ENCODE peak calls at places on chromosomes 11 and 22, in five cellular contexts. Y is prostate gland, X is cardiac muscle cell, K is A549, D is sigmoid colon. A is an unnamed sample. For H3K4me1, the result is how much of the 10 kb centered on the place peaks cover.

GRCh38 chr11:88175004-88175706 is at the start of gene RAB38:
- DNase-seq in Y (peak), X (peak), K (no peak), D (peak), A (peak)

GRCh38 chr11:129324533-129325175 is 51.0 kb upstream of the BARX2 start:
- DNase-seq in Y (no peak), X (no peak), K (peak), D (no peak), A (peak)

GRCh38 chr11:88886796-88887195 is 179.0 kb downstream of the GRM5 start:
- DNase-seq in Y (no peak), X (peak), K (peak), D (no peak), A (peak)

GRCh38 chr11:35712533-35712932 is 50.0 kb downstream of the TRIM44 start:
- DNase-seq in Y (no peak), X (no peak), K (no peak), D (no peak), A (no peak)

GRCh38 chr22:40031766-40032470 is 37.2 kb downstream of the FAM83F start:
- DNase-seq in Y (no peak), X (no peak), K (no peak), D (peak), A (no peak)

GRCh38 chr11:6405039-6405667 is 13.7 kb downstream of the APBB1 start:
- DNase-seq in Y (no peak), X (no peak), K (no peak), D (no peak), A (peak)

GRCh38 chr11:101612481-101612880 is 28.7 kb upstream of the TRPC6 start:
- DNase-seq in Y (no peak), X (no peak), K (no peak), D (no peak), A (no peak)

GRCh38 chr11:32088117-32088941 is 2.5 kb upstream of the RCN1 start:
- DNase-seq in Y (peak), X (peak), K (no peak), D (no peak), A (peak)

GRCh38 chr22:20783844-20784723 is 10.2 kb downstream of the SERPIND1 start:
- DNase-seq in Y (peak), X (peak), K (peak), D (no peak), A (peak)

GRCh38 chr11:8205566-8205965 is 36.7 kb upstream of the RIC3 start:
- DNase-seq in Y (no peak), X (no peak), K (no peak), D (no peak), A (no peak)

GRCh38 chr11:50412832-50413231 is 380.2 kb downstream of the OR4C45 start:
- DNase-seq in Y (no peak), X (no peak), K (no peak), D (no peak), A (peak)

GRCh38 chr11:128877726-128878125 is 10.6 kb upstream of the KCNJ1 start:
- DNase-seq in Y (no peak), X (no peak), K (no peak), D (no peak), A (no peak)

GRCh38 chr22:23549198-23549595 is 30.9 kb downstream of the IGLL1 start:
- DNase-seq in Y (no peak), X (no peak), K (no peak), D (peak), A (no peak)

GRCh38 chr22:25386538-25386884 is 167.1 kb downstream of the CRYBB2 start:
- DNase-seq in Y (no peak), X (no peak), K (no peak), D (no peak), A (peak)

GRCh38 chr22:36753120-36753802 is 22.7 kb downstream of the IFT27 start:
- DNase-seq in Y (no peak), X (peak), K (no peak), D (peak), A (no peak)

GRCh38 chr11:107197932-107198331 is 179.7 kb upstream of the GUCY1A2 start:
- DNase-seq in Y (no peak), X (no peak), K (no peak), D (no peak), A (no peak)

GRCh38 chr22:48711669-48712068 is 1116.0 kb downstream of the BRD1 start:
- DNase-seq in Y (no peak), X (no peak), K (no peak), D (peak), A (peak)

GRCh38 chr11:48090174-48090573 is 109.8 kb downstream of the PTPRJ start:
- DNase-seq in Y (no peak), X (no peak), K (no peak), D (no peak), A (no peak)

GRCh38 chr11:32870676-32871075 is 21.9 kb upstream of the QSER1 start:
- DNase-seq in Y (no peak), X (peak), K (no peak), D (no peak), A (no peak)

GRCh38 chr11:27447288-27447914 is 25.2 kb downstream of the LGR4 start:
- DNase-seq in Y (no peak), X (no peak), K (no peak), D (no peak), A (no peak)

GRCh38 chr11:19651654-19652053 is 61.0 kb upstream of the NAV2 start:
- DNase-seq in Y (no peak), X (no peak), K (no peak), D (no peak), A (no peak)

GRCh38 chr22:38981659-38982007 is 514 bp upstream of the APOBEC3B start:
- DNase-seq in Y (no peak), X (no peak), K (no peak), D (no peak), A (no peak)

GRCh38 chr11:65111537-65112225 is at the start of gene TM7SF2:
- DNase-seq in Y (peak), X (peak), K (peak), D (peak), A (peak)
- H3K4me1 ChIP-seq in Y (under half), X (under half), K (under half), D (under half), A (under half)

DNA sequence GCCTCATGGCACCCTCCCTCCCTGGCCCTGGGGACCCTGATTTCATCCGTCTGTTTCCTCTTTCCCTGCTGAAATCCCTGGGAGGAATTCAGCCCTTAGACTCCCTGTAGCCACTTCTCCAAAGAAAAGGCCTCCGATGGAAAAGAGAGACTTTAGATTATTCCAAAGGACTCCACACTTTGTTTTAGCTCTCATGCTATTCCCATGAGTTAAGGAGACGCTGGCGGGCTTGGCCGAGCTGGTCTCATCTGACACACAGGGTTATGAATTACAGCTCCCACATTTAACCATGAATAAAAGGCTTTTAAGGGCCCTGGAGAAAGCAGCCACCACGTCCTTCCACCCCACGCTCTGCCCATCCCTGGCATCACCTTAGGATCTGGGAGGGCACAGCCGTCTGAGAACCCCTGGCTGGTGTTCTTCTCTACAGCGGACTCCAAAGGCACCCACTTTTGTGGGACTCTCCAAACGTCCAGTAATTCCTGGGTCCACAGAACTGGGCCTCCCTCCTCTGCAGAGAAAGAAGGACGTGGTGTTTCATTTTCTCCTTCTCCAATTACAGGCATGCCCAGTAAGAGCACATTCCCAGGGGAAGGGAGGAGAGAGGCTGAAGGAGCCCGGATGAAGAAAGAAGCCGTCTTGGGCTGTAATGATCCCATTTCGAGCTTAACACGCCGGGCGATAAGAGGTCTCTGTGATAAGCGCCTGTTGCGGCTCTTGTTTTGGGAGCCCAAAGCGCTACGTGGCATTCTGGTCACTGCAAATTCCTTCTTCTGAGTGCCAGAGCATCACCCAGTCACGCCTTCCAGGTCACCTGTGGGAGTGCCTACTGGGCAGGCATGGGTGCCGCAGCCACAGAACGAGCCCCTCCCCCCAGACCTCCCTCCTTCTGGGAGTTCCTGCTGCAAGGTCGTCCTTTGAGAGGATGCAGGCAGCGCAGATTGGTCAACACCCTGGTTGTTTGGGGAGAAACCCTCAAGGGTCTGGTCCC is 57.3 kb downstream of the ANO1 start:
- DNase-seq in Y (no peak), X (peak), K (no peak), D (no peak), A (peak)
- H3K4me1 ChIP-seq in Y (under half), X (under half), K (under half), D (under half), A (under half)

GRCh38 chr11:125262825-125263218 is 98.3 kb downstream of the PKNOX2 start:
- DNase-seq in Y (no peak), X (peak), K (no peak), D (no peak), A (no peak)
- H3K4me1 ChIP-seq in Y (under half), X (under half), K (under half), D (under half), A (under half)

GRCh38 chr11:75161506-75161905 is 10.6 kb downstream of the SLCO2B1 start:
- DNase-seq in Y (no peak), X (no peak), K (no peak), D (no peak), A (no peak)

GRCh38 chr11:75158241-75158640 is 7.3 kb downstream of the SLCO2B1 start:
- DNase-seq in Y (no peak), X (no peak), K (no peak), D (no peak), A (no peak)

GRCh38 chr11:75159081-75159953 is 8.4 kb downstream of the SLCO2B1 start:
- DNase-seq in Y (no peak), X (no peak), K (no peak), D (no peak), A (peak)

GRCh38 chr11:75160880-75161279 is 10.0 kb downstream of the SLCO2B1 start:
- DNase-seq in Y (no peak), X (no peak), K (no peak), D (no peak), A (no peak)

DNA sequence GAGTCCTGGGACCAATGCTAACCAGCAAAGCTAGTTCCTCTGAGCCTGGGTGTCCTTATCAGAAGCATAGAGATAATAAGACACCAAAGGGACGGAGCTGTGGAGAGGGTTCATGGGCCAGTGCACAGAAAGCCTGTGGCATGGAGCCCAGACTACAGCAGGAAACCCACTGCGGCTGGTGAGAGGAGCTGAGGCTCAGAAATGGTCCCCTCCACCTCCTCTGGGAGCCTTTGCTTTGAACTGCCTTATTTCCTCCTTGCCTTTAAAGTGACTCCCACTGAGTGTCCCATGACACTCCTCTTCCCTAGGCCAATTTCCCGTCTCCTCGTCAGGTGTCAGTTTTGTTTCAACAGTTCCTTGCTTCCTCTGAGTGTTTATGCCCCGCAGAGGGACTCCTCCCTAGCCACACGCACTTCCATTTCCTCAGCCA is 9.4 kb downstream of the SLCO2B1 start:
- DNase-seq in Y (no peak), X (no peak), K (no peak), D (no peak), A (no peak)
- H3K4me1 ChIP-seq in Y (under half), X (under half), K (under half), D (under half), A (under half)

A was measured in osteoblast.